ENCODE peak calls at places on chromosome 12, in five cellular contexts. One of them, this sample, is unnamed.

GRCh38 chr12:64669270-64669842 is 59.1 kb downstream of the RASSF3 start:
- DNase-seq in sigmoid colon: peak
- DNase-seq in SK-MEL-5: peak
- DNase-seq in CD8-positive, alpha-beta T cell: peak
- DNase-seq in tibial nerve: no peak
- DNase-seq in this sample: no peak

GRCh38 chr12:30753761-30754382 is 879 bp downstream of the CAPRIN2 start:
- DNase-seq in sigmoid colon: no peak
- DNase-seq in SK-MEL-5: peak
- DNase-seq in CD8-positive, alpha-beta T cell: no peak
- DNase-seq in tibial nerve: no peak
- DNase-seq in this sample: peak

GRCh38 chr12:100158535-100158934 is 15.9 kb upstream of the BLTP3B start:
- DNase-seq in sigmoid colon: no peak
- DNase-seq in SK-MEL-5: no peak
- DNase-seq in CD8-positive, alpha-beta T cell: no peak
- DNase-seq in tibial nerve: no peak
- DNase-seq in this sample: no peak

GRCh38 chr12:9760699-9761406 is at the start of gene CD69:
- DNase-seq in sigmoid colon: no peak
- DNase-seq in SK-MEL-5: no peak
- DNase-seq in CD8-positive, alpha-beta T cell: peak
- DNase-seq in tibial nerve: no peak
- DNase-seq in this sample: peak

GRCh38 chr12:125220404-125221273 is 155.4 kb downstream of the AACS start:
- DNase-seq in sigmoid colon: no peak
- DNase-seq in SK-MEL-5: peak
- DNase-seq in CD8-positive, alpha-beta T cell: no peak
- DNase-seq in tibial nerve: no peak
- DNase-seq in this sample: peak

GRCh38 chr12:29681370-29681769 is 102.4 kb downstream of the TMTC1 start:
- DNase-seq in sigmoid colon: no peak
- DNase-seq in SK-MEL-5: no peak
- DNase-seq in CD8-positive, alpha-beta T cell: no peak
- DNase-seq in tibial nerve: no peak
- DNase-seq in this sample: no peak

GRCh38 chr12:16467304-16467703 is 119.9 kb downstream of the MGST1 start:
- DNase-seq in sigmoid colon: no peak
- DNase-seq in SK-MEL-5: no peak
- DNase-seq in CD8-positive, alpha-beta T cell: no peak
- DNase-seq in tibial nerve: no peak
- DNase-seq in this sample: no peak

GRCh38 chr12:59036973-59037807 is 116.9 kb upstream of the LRIG3 start:
- DNase-seq in sigmoid colon: no peak
- DNase-seq in SK-MEL-5: peak
- DNase-seq in CD8-positive, alpha-beta T cell: no peak
- DNase-seq in tibial nerve: no peak
- DNase-seq in this sample: peak

GRCh38 chr12:12788675-12789368 is 3.4 kb downstream of the APOLD1 start:
- DNase-seq in sigmoid colon: peak
- DNase-seq in SK-MEL-5: peak
- DNase-seq in CD8-positive, alpha-beta T cell: peak
- DNase-seq in tibial nerve: peak
- DNase-seq in this sample: peak

GRCh38 chr12:38162013-38162412 is 154.6 kb upstream of the ALG10B start:
- DNase-seq in sigmoid colon: no peak
- DNase-seq in SK-MEL-5: no peak
- DNase-seq in CD8-positive, alpha-beta T cell: no peak
- DNase-seq in tibial nerve: no peak
- DNase-seq in this sample: no peak

GRCh38 chr12:122346054-122346453 is 76.4 kb downstream of the CLIP1 start:
- DNase-seq in sigmoid colon: no peak
- DNase-seq in SK-MEL-5: no peak
- DNase-seq in CD8-positive, alpha-beta T cell: no peak
- DNase-seq in tibial nerve: no peak
- DNase-seq in this sample: no peak

GRCh38 chr12:68529869-68530268 is 80.8 kb upstream of the RAP1B start:
- DNase-seq in sigmoid colon: no peak
- DNase-seq in SK-MEL-5: no peak
- DNase-seq in CD8-positive, alpha-beta T cell: no peak
- DNase-seq in tibial nerve: no peak
- DNase-seq in this sample: no peak

GRCh38 chr12:106136263-106136662 is 2.5 kb downstream of the NUAK1 start:
- DNase-seq in sigmoid colon: peak
- DNase-seq in SK-MEL-5: peak
- DNase-seq in CD8-positive, alpha-beta T cell: peak
- DNase-seq in tibial nerve: peak
- DNase-seq in this sample: peak

GRCh38 chr12:54692353-54692752 is 44.2 kb upstream of the DCD start:
- DNase-seq in sigmoid colon: no peak
- DNase-seq in SK-MEL-5: no peak
- DNase-seq in CD8-positive, alpha-beta T cell: no peak
- DNase-seq in tibial nerve: no peak
- DNase-seq in this sample: no peak

GRCh38 chr12:22994276-22994675 is 369.3 kb downstream of the ETNK1 start:
- DNase-seq in sigmoid colon: no peak
- DNase-seq in SK-MEL-5: no peak
- DNase-seq in CD8-positive, alpha-beta T cell: no peak
- DNase-seq in tibial nerve: no peak
- DNase-seq in this sample: no peak

GRCh38 chr12:120421701-120422100 is 16.2 kb upstream of the COX6A1 start:
- DNase-seq in sigmoid colon: no peak
- DNase-seq in SK-MEL-5: peak
- DNase-seq in CD8-positive, alpha-beta T cell: no peak
- DNase-seq in tibial nerve: no peak
- DNase-seq in this sample: no peak

GRCh38 chr12:93336344-93336743 is 41.4 kb upstream of the NUDT4 start:
- DNase-seq in sigmoid colon: no peak
- DNase-seq in SK-MEL-5: peak
- DNase-seq in CD8-positive, alpha-beta T cell: no peak
- DNase-seq in tibial nerve: no peak
- DNase-seq in this sample: no peak

GRCh38 chr12:57522887-57523705 is 472 bp downstream of the MBD6 start:
- DNase-seq in sigmoid colon: peak
- DNase-seq in SK-MEL-5: peak
- DNase-seq in CD8-positive, alpha-beta T cell: peak
- DNase-seq in tibial nerve: peak
- DNase-seq in this sample: peak

GRCh38 chr12:32353540-32353939 is 45.8 kb upstream of the FGD4 start:
- DNase-seq in sigmoid colon: no peak
- DNase-seq in SK-MEL-5: no peak
- DNase-seq in CD8-positive, alpha-beta T cell: no peak
- DNase-seq in tibial nerve: no peak
- DNase-seq in this sample: no peak

GRCh38 chr12:57031228-57031670 is 14.9 kb upstream of the TAC3 start:
- DNase-seq in sigmoid colon: peak
- DNase-seq in SK-MEL-5: no peak
- DNase-seq in CD8-positive, alpha-beta T cell: no peak
- DNase-seq in tibial nerve: no peak
- DNase-seq in this sample: peak

GRCh38 chr12:9674226-9674590 is 4.7 kb downstream of the CLEC2D start:
- DNase-seq in sigmoid colon: no peak
- DNase-seq in SK-MEL-5: no peak
- DNase-seq in CD8-positive, alpha-beta T cell: no peak
- DNase-seq in tibial nerve: no peak
- DNase-seq in this sample: no peak